ENCODE peak calls at places on chromosomes 1 and 21, in five cellular contexts. H, S, A, O and Q are unnamed samples.

GRCh38 chr21:25639922-25640670 is 1.0 kb downstream of the JAM2 start:
- DNase-seq in H (peak), S (no peak), A (peak), O (peak), Q (peak)

GRCh38 chr21:32463367-32463766 is 50.9 kb downstream of the EVA1C start:
- DNase-seq in H (peak), O (no peak), S (peak), A (no peak), Q (no peak)

GRCh38 chr1:106879538-106879937 is 176.9 kb upstream of the PRMT6 start:
- DNase-seq in A (no peak), H (no peak), O (no peak), S (no peak), Q (no peak)

GRCh38 chr21:14382486-14382834 is 486 bp downstream of the HSPA13 start:
- DNase-seq in O (peak), H (peak), A (peak), S (no peak), Q (no peak)

GRCh38 chr1:193799948-193800690 is 613.7 kb upstream of the B3GALT2 start:
- DNase-seq in H (peak), A (no peak), S (no peak), O (peak), Q (no peak)

GRCh38 chr1:44537961-44538360 is 132.9 kb downstream of the RNF220 start:
- DNase-seq in H (no peak), O (no peak), S (no peak), A (no peak), Q (no peak)

GRCh38 chr1:201006450-201006849 is 17.1 kb downstream of the KIF21B start:
- DNase-seq in A (no peak), H (peak), S (no peak), O (no peak), Q (no peak)

GRCh38 chr21:14591882-14592281 is 45.8 kb upstream of the SAMSN1 start:
- DNase-seq in O (peak), A (no peak), S (no peak), H (peak), Q (no peak)

GRCh38 chr1:174266991-174267612 is 107.8 kb downstream of the RABGAP1L start:
- DNase-seq in S (no peak), H (no peak), O (no peak), A (no peak), Q (no peak)

GRCh38 chr1:56459260-56459659 is 120.1 kb downstream of the PLPP3 start:
- DNase-seq in O (no peak), A (no peak), S (no peak), H (no peak), Q (no peak)

GRCh38 chr1:101051688-101052638 is 26.4 kb upstream of the DPH5 start:
- DNase-seq in S (no peak), H (no peak), A (no peak), O (no peak), Q (no peak)